ENCODE peak calls at places on chromosomes 11 and 22, in five cellular contexts. Z is Ammon's horn; F is activated CD4-positive, alpha-beta memory T cell treated with anti-CD3 and anti-CD28 coated beads, Interleukin-2, amount 10 ng/mL, durations not matched to agents 7 days and 5 days; N is brain microvascular endothelial cell; A is colonic mucosa. K is an unnamed sample.

GRCh38 chr11:108019870-108020540 is 11.3 kb downstream of the CUL5 start:
- DNase-seq in Z (no peak), F (no peak), N (peak; percentile 9), A (no peak), K (no peak)

GRCh38 chr11:2511421-2512369 is 66.9 kb downstream of the KCNQ1 start:
- DNase-seq in Z (peak; percentile 45), F (no peak), N (no peak), A (peak; percentile 15), K (no peak)

GRCh38 chr11:128903248-128904041 is 12.3 kb downstream of the KCNJ5 start:
- DNase-seq in Z (peak; percentile 69), F (no peak), N (no peak), A (no peak), K (no peak)

GRCh38 chr11:106238704-106239360 is 161.4 kb downstream of the AASDHPPT start:
- DNase-seq in Z (no peak), F (no peak), N (no peak), A (no peak), K (no peak)

GRCh38 chr11:72844356-72844755 is 30.1 kb downstream of the ATG16L2 start:
- DNase-seq in Z (no peak), F (no peak), N (no peak), A (no peak), K (no peak)

GRCh38 chr22:30649430-30650007 is 13.9 kb downstream of the SLC35E4 start:
- DNase-seq in Z (no peak), F (peak; percentile 88), N (peak; percentile 63), A (peak; percentile 85), K (no peak)

GRCh38 chr11:127454856-127455255 is 454.3 kb upstream of the KIRREL3 start:
- DNase-seq in Z (peak; percentile 20), F (no peak), N (no peak), A (no peak), K (peak; percentile 95)

GRCh38 chr11:134760957-134761356 is 348.9 kb upstream of the B3GAT1 start:
- DNase-seq in Z (no peak), F (no peak), N (no peak), A (no peak), K (no peak)

GRCh38 chr11:76067099-76067498 is 139.2 kb downstream of the WNT11 start:
- DNase-seq in Z (no peak), F (no peak), N (no peak), A (no peak), K (no peak)

GRCh38 chr11:33829430-33830141 is 55.3 kb upstream of the FBXO3 start:
- DNase-seq in Z (peak; percentile 80), F (peak; percentile 65), N (peak; percentile 70), A (peak; percentile 68), K (no peak)

GRCh38 chr11:100918551-100919500 is 210.8 kb downstream of the PGR start:
- DNase-seq in Z (no peak), F (no peak), N (peak; percentile 36), A (peak; percentile 32), K (peak; percentile 5)

GRCh38 chr11:32374261-32374711 is 61.1 kb downstream of the WT1 start:
- DNase-seq in Z (no peak), F (peak; percentile 60), N (no peak), A (peak; percentile 64), K (no peak)

GRCh38 chr11:118222437-118222836 is 2.4 kb downstream of the JAML start:
- DNase-seq in Z (no peak), F (no peak), N (no peak), A (no peak), K (no peak)

GRCh38 chr22:45992737-45993136 is 15.8 kb upstream of the WNT7B start:
- DNase-seq in Z (no peak), F (no peak), N (no peak), A (no peak), K (no peak)

GRCh38 chr22:44331881-44332714 is 19.3 kb upstream of the SHISAL1 start:
- DNase-seq in Z (no peak), F (no peak), N (no peak), A (no peak), K (no peak)

GRCh38 chr11:37613031-37613430 is 1015.0 kb upstream of the RAG2 start:
- DNase-seq in Z (no peak), F (no peak), N (no peak), A (no peak), K (no peak)

GRCh38 chr22:46652081-46652929 is 32.1 kb downstream of the GRAMD4 start:
- DNase-seq in Z (no peak), F (no peak), N (peak; percentile 48), A (no peak), K (no peak)

GRCh38 chr11:94132152-94132558 is 3.5 kb downstream of the PANX1 start:
- DNase-seq in Z (no peak), F (no peak), N (peak; percentile 83), A (no peak), K (no peak)

GRCh38 chr11:73100578-73100977 is 41.5 kb downstream of the FCHSD2 start:
- DNase-seq in Z (no peak), F (no peak), N (no peak), A (no peak), K (no peak)

GRCh38 chr11:102323542-102324261 is 6.4 kb downstream of the BIRC3 start:
- DNase-seq in Z (no peak), F (no peak), N (peak; percentile 51), A (no peak), K (no peak)

GRCh38 chr22:19226428-19226827 is 47.9 kb upstream of the SLC25A1 start:
- DNase-seq in Z (no peak), F (no peak), N (no peak), A (no peak), K (no peak)

GRCh38 chr22:33835196-33835788 is 85.0 kb downstream of the LARGE1 start:
- DNase-seq in Z (no peak), F (no peak), N (no peak), A (peak; percentile 39), K (no peak)

GRCh38 chr11:46315033-46315738 is 32.1 kb upstream of the DGKZ start:
- DNase-seq in Z (no peak), F (peak; percentile 74), N (peak; percentile 66), A (peak; percentile 84), K (no peak)

GRCh38 chr11:22337571-22338464 is at the start of gene SLC17A6:
- DNase-seq in Z (no peak), F (no peak), N (peak; percentile 7), A (no peak), K (no peak)

GRCh38 chr22:44407404-44408226 is 90.4 kb downstream of the RTL6 start:
- DNase-seq in Z (no peak), F (no peak), N (no peak), A (no peak), K (no peak)

GRCh38 chr11:66557733-66558326 is 10.6 kb downstream of the CTSF start:
- DNase-seq in Z (no peak), F (no peak), N (no peak), A (no peak), K (no peak)

GRCh38 chr22:39524089-39524752 is 3.9 kb downstream of the ATF4 start:
- DNase-seq in Z (no peak), F (no peak), N (no peak), A (no peak), K (no peak)

GRCh38 chr11:43996318-43996717 is 51.5 kb upstream of the ACCSL start:
- DNase-seq in Z (no peak), F (no peak), N (no peak), A (no peak), K (no peak)

GRCh38 chr22:24144471-24145115 is 36.7 kb upstream of the SUSD2 start:
- DNase-seq in Z (no peak), F (no peak), N (no peak), A (no peak), K (no peak)

GRCh38 chr11:17738350-17739207 is 4.0 kb downstream of the KCNC1 start:
- DNase-seq in Z (no peak), F (no peak), N (no peak), A (no peak), K (no peak)

GRCh38 chr11:43920598-43921419 is 21.6 kb upstream of the C11orf96 start:
- DNase-seq in Z (no peak), F (peak; percentile 28), N (peak; percentile 100), A (no peak), K (no peak)